ENCODE peak calls at places on chromosomes 3 and 15, in six cellular contexts. One of them, this sample, is unnamed.

GRCh38 chr15:87089551-87089950 is 1009.9 kb downstream of the AGBL1 start:
- DNase-seq in amniotic stem cell: no peak
- DNase-seq in tibial artery: no peak
- DNase-seq in fibroblast of pulmonary artery: no peak
- DNase-seq in HFFc6: no peak
- DNase-seq in activated CD8-positive, alpha-beta memory T cell treated with anti-CD3 and anti-CD28 coated beads, Interleukin-2, amount 50 U/mL, for 48 hours: no peak
- DNase-seq in this sample: no peak

GRCh38 chr3:171676600-171677175 is 133.6 kb downstream of the PLD1 start:
- DNase-seq in activated CD8-positive, alpha-beta memory T cell treated with anti-CD3 and anti-CD28 coated beads, Interleukin-2, amount 50 U/mL, for 48 hours: no peak
- DNase-seq in tibial artery: peak; percentile 44
- DNase-seq in fibroblast of pulmonary artery: no peak
- DNase-seq in amniotic stem cell: no peak
- DNase-seq in HFFc6: no peak
- DNase-seq in this sample: no peak

GRCh38 chr3:52231502-52232278 is 6.2 kb upstream of the TLR9 start:
- DNase-seq in HFFc6: peak; percentile 40
- DNase-seq in amniotic stem cell: no peak
- DNase-seq in activated CD8-positive, alpha-beta memory T cell treated with anti-CD3 and anti-CD28 coated beads, Interleukin-2, amount 50 U/mL, for 48 hours: peak; percentile 99
- DNase-seq in tibial artery: peak; percentile 52
- DNase-seq in fibroblast of pulmonary artery: peak; percentile 59
- DNase-seq in this sample: no peak

GRCh38 chr15:72836676-72837325 is 53.2 kb upstream of the ADPGK start:
- DNase-seq in activated CD8-positive, alpha-beta memory T cell treated with anti-CD3 and anti-CD28 coated beads, Interleukin-2, amount 50 U/mL, for 48 hours: no peak
- DNase-seq in HFFc6: no peak
- DNase-seq in fibroblast of pulmonary artery: no peak
- DNase-seq in amniotic stem cell: no peak
- DNase-seq in tibial artery: no peak
- DNase-seq in this sample: peak; percentile 6

GRCh38 chr3:114566162-114566755 is 272.4 kb downstream of the TIGIT start:
- DNase-seq in fibroblast of pulmonary artery: no peak
- DNase-seq in activated CD8-positive, alpha-beta memory T cell treated with anti-CD3 and anti-CD28 coated beads, Interleukin-2, amount 50 U/mL, for 48 hours: no peak
- DNase-seq in tibial artery: no peak
- DNase-seq in HFFc6: no peak
- DNase-seq in amniotic stem cell: no peak
- DNase-seq in this sample: no peak

GRCh38 chr15:81336568-81336967 is 12.6 kb upstream of the STARD5 start:
- DNase-seq in activated CD8-positive, alpha-beta memory T cell treated with anti-CD3 and anti-CD28 coated beads, Interleukin-2, amount 50 U/mL, for 48 hours: no peak
- DNase-seq in HFFc6: peak; percentile 41
- DNase-seq in amniotic stem cell: no peak
- DNase-seq in tibial artery: no peak
- DNase-seq in fibroblast of pulmonary artery: peak; percentile 58
- DNase-seq in this sample: no peak

GRCh38 chr15:45113380-45113990 is 487 bp downstream of the DUOX2 start:
- DNase-seq in activated CD8-positive, alpha-beta memory T cell treated with anti-CD3 and anti-CD28 coated beads, Interleukin-2, amount 50 U/mL, for 48 hours: no peak
- DNase-seq in tibial artery: no peak
- DNase-seq in amniotic stem cell: no peak
- DNase-seq in fibroblast of pulmonary artery: no peak
- DNase-seq in HFFc6: no peak
- DNase-seq in this sample: no peak

GRCh38 chr15:65132841-65133549 is 613 bp downstream of the PDCD7 start:
- DNase-seq in amniotic stem cell: no peak
- DNase-seq in fibroblast of pulmonary artery: peak; percentile 58
- DNase-seq in tibial artery: no peak
- DNase-seq in activated CD8-positive, alpha-beta memory T cell treated with anti-CD3 and anti-CD28 coated beads, Interleukin-2, amount 50 U/mL, for 48 hours: peak; percentile 65
- DNase-seq in HFFc6: peak; percentile 39
- DNase-seq in this sample: no peak

GRCh38 chr3:126052196-126053058 is 31.5 kb downstream of the SLC41A3 start:
- DNase-seq in HFFc6: no peak
- DNase-seq in activated CD8-positive, alpha-beta memory T cell treated with anti-CD3 and anti-CD28 coated beads, Interleukin-2, amount 50 U/mL, for 48 hours: no peak
- DNase-seq in amniotic stem cell: no peak
- DNase-seq in tibial artery: no peak
- DNase-seq in fibroblast of pulmonary artery: no peak
- DNase-seq in this sample: peak; percentile 59

GRCh38 chr3:65177879-65178484 is 490.2 kb upstream of the ADAMTS9 start:
- DNase-seq in tibial artery: no peak
- DNase-seq in activated CD8-positive, alpha-beta memory T cell treated with anti-CD3 and anti-CD28 coated beads, Interleukin-2, amount 50 U/mL, for 48 hours: no peak
- DNase-seq in amniotic stem cell: no peak
- DNase-seq in fibroblast of pulmonary artery: peak; percentile 40
- DNase-seq in HFFc6: no peak
- DNase-seq in this sample: no peak

GRCh38 chr3:187183210-187183862 is 13.9 kb upstream of the RTP1 start:
- DNase-seq in HFFc6: no peak
- DNase-seq in fibroblast of pulmonary artery: no peak
- DNase-seq in amniotic stem cell: no peak
- DNase-seq in tibial artery: no peak
- DNase-seq in activated CD8-positive, alpha-beta memory T cell treated with anti-CD3 and anti-CD28 coated beads, Interleukin-2, amount 50 U/mL, for 48 hours: no peak
- DNase-seq in this sample: no peak

GRCh38 chr3:112676659-112677234 is 35.8 kb upstream of the CCDC80 start:
- DNase-seq in HFFc6: peak; percentile 97
- DNase-seq in fibroblast of pulmonary artery: peak; percentile 94
- DNase-seq in tibial artery: peak; percentile 68
- DNase-seq in activated CD8-positive, alpha-beta memory T cell treated with anti-CD3 and anti-CD28 coated beads, Interleukin-2, amount 50 U/mL, for 48 hours: peak; percentile 84
- DNase-seq in amniotic stem cell: peak; percentile 90
- DNase-seq in this sample: peak; percentile 76

GRCh38 chr3:8095724-8096123 is 405.9 kb upstream of the LMCD1 start:
- DNase-seq in amniotic stem cell: no peak
- DNase-seq in fibroblast of pulmonary artery: no peak
- DNase-seq in HFFc6: no peak
- DNase-seq in tibial artery: no peak
- DNase-seq in activated CD8-positive, alpha-beta memory T cell treated with anti-CD3 and anti-CD28 coated beads, Interleukin-2, amount 50 U/mL, for 48 hours: no peak
- DNase-seq in this sample: no peak

GRCh38 chr3:181943285-181943684 is 231.6 kb downstream of the SOX2 start:
- DNase-seq in amniotic stem cell: no peak
- DNase-seq in tibial artery: no peak
- DNase-seq in activated CD8-positive, alpha-beta memory T cell treated with anti-CD3 and anti-CD28 coated beads, Interleukin-2, amount 50 U/mL, for 48 hours: no peak
- DNase-seq in HFFc6: no peak
- DNase-seq in fibroblast of pulmonary artery: no peak
- DNase-seq in this sample: no peak

GRCh38 chr3:39107874-39108308 is 411 bp downstream of the TTC21A start:
- DNase-seq in tibial artery: peak; percentile 24
- DNase-seq in fibroblast of pulmonary artery: peak; percentile 11
- DNase-seq in activated CD8-positive, alpha-beta memory T cell treated with anti-CD3 and anti-CD28 coated beads, Interleukin-2, amount 50 U/mL, for 48 hours: no peak
- DNase-seq in HFFc6: peak; percentile 33
- DNase-seq in amniotic stem cell: no peak
- DNase-seq in this sample: no peak

GRCh38 chr3:31567036-31567435 is 34.3 kb downstream of the STT3B start:
- DNase-seq in tibial artery: no peak
- DNase-seq in fibroblast of pulmonary artery: no peak
- DNase-seq in amniotic stem cell: no peak
- DNase-seq in HFFc6: peak; percentile 1
- DNase-seq in activated CD8-positive, alpha-beta memory T cell treated with anti-CD3 and anti-CD28 coated beads, Interleukin-2, amount 50 U/mL, for 48 hours: no peak
- DNase-seq in this sample: no peak

GRCh38 chr3:114709102-114709501 is 415.3 kb downstream of the TIGIT start:
- DNase-seq in fibroblast of pulmonary artery: peak; percentile 40
- DNase-seq in tibial artery: no peak
- DNase-seq in amniotic stem cell: no peak
- DNase-seq in HFFc6: no peak
- DNase-seq in activated CD8-positive, alpha-beta memory T cell treated with anti-CD3 and anti-CD28 coated beads, Interleukin-2, amount 50 U/mL, for 48 hours: no peak
- DNase-seq in this sample: no peak

GRCh38 chr3:196931157-196931556 is 11.2 kb downstream of the NCBP2 start:
- DNase-seq in HFFc6: no peak
- DNase-seq in amniotic stem cell: no peak
- DNase-seq in activated CD8-positive, alpha-beta memory T cell treated with anti-CD3 and anti-CD28 coated beads, Interleukin-2, amount 50 U/mL, for 48 hours: no peak
- DNase-seq in fibroblast of pulmonary artery: no peak
- DNase-seq in tibial artery: no peak
- DNase-seq in this sample: no peak

GRCh38 chr3:159762981-159763465 is 225.6 kb upstream of the IL12A start:
- DNase-seq in tibial artery: peak; percentile 80
- DNase-seq in activated CD8-positive, alpha-beta memory T cell treated with anti-CD3 and anti-CD28 coated beads, Interleukin-2, amount 50 U/mL, for 48 hours: peak; percentile 65
- DNase-seq in amniotic stem cell: peak; percentile 61
- DNase-seq in HFFc6: peak; percentile 88
- DNase-seq in fibroblast of pulmonary artery: peak; percentile 86
- DNase-seq in this sample: no peak

GRCh38 chr3:161913786-161914389 is 417.3 kb downstream of the OTOL1 start:
- DNase-seq in activated CD8-positive, alpha-beta memory T cell treated with anti-CD3 and anti-CD28 coated beads, Interleukin-2, amount 50 U/mL, for 48 hours: no peak
- DNase-seq in amniotic stem cell: peak; percentile 12
- DNase-seq in fibroblast of pulmonary artery: peak; percentile 66
- DNase-seq in HFFc6: peak; percentile 66
- DNase-seq in tibial artery: no peak
- DNase-seq in this sample: no peak

GRCh38 chr3:13484861-13485590 is 4.9 kb downstream of the HDAC11 start:
- DNase-seq in amniotic stem cell: no peak
- DNase-seq in fibroblast of pulmonary artery: peak; percentile 64
- DNase-seq in HFFc6: peak; percentile 34
- DNase-seq in tibial artery: no peak
- DNase-seq in activated CD8-positive, alpha-beta memory T cell treated with anti-CD3 and anti-CD28 coated beads, Interleukin-2, amount 50 U/mL, for 48 hours: no peak
- DNase-seq in this sample: no peak

GRCh38 chr3:125434582-125435011 is 59.5 kb upstream of the ZNF148 start:
- DNase-seq in HFFc6: no peak
- DNase-seq in tibial artery: no peak
- DNase-seq in fibroblast of pulmonary artery: no peak
- DNase-seq in amniotic stem cell: no peak
- DNase-seq in activated CD8-positive, alpha-beta memory T cell treated with anti-CD3 and anti-CD28 coated beads, Interleukin-2, amount 50 U/mL, for 48 hours: no peak
- DNase-seq in this sample: no peak